ENCODE peak calls at places on chromosomes 13 and 19, in eight cellular contexts. U, K, H, F, X, O, L and W are unnamed samples.

GRCh38 chr13:75870397-75870801 is 234.3 kb downstream of the LMO7 start:
- DNase-seq in F (peak; percentile 7), X (no peak), L (peak; percentile 47), H (peak; percentile 58), U (no peak), O (no peak), K (peak; percentile 24), W (peak; percentile 59)

GRCh38 chr19:2345794-2346663 is 14.0 kb upstream of the TMPRSS9 start:
- DNase-seq in L (no peak), U (no peak), O (no peak), K (no peak), H (no peak), F (peak; percentile 78), X (no peak), W (no peak)

GRCh38 chr13:112569771-112570288 is 18.1 kb downstream of the TUBGCP3 start:
- DNase-seq in U (no peak), X (no peak), O (no peak), L (no peak), H (no peak), F (no peak), K (no peak), W (no peak)

GRCh38 chr19:998064-998463 is 2.2 kb upstream of the GRIN3B start:
- DNase-seq in O (no peak), H (no peak), K (no peak), F (no peak), L (no peak), X (no peak), U (no peak), W (no peak)

GRCh38 chr13:81487151-81487550 is 1146.2 kb upstream of the SPRY2 start:
- DNase-seq in K (no peak), F (peak; percentile 49), H (peak; percentile 81), X (no peak), L (no peak), O (no peak), U (no peak), W (no peak)

GRCh38 chr13:38602261-38602660 is 84.6 kb upstream of the FREM2 start:
- DNase-seq in X (no peak), K (no peak), O (no peak), L (peak; percentile 1), U (no peak), H (peak; percentile 3), F (no peak), W (no peak)

GRCh38 chr13:77898097-77898496 is 20.5 kb downstream of the EDNRB start:
- DNase-seq in L (no peak), F (no peak), U (no peak), K (no peak), O (no peak), X (no peak), H (peak; percentile 61), W (no peak)

GRCh38 chr19:6062274-6062673 is 48.0 kb downstream of the RFX2 start:
- DNase-seq in O (no peak), U (no peak), X (no peak), K (no peak), F (no peak), H (no peak), L (no peak), W (no peak)

GRCh38 chr13:51158365-51158764 is 47.3 kb upstream of the C13orf42 start:
- DNase-seq in H (no peak), X (no peak), O (no peak), L (no peak), F (peak; percentile 1), K (no peak), U (no peak), W (no peak)

GRCh38 chr19:13623686-13624405 is 117.6 kb upstream of the CACNA1A start:
- DNase-seq in F (no peak), U (no peak), X (no peak), H (no peak), K (no peak), L (no peak), O (no peak), W (no peak)

GRCh38 chr19:33459691-33460090 is 61.9 kb downstream of the PEPD start:
- DNase-seq in U (no peak), H (no peak), F (no peak), L (no peak), X (no peak), O (no peak), K (no peak), W (no peak)

GRCh38 chr19:48683349-48683748 is 10.5 kb upstream of the NTN5 start:
- DNase-seq in O (peak; percentile 5), F (peak; percentile 20), L (peak; percentile 55), H (peak; percentile 44), X (no peak), U (peak; percentile 36), K (peak; percentile 57), W (peak; percentile 68)

GRCh38 chr19:4246767-4247593 is at the start of gene YJU2:
- DNase-seq in X (peak; percentile 100), U (peak; percentile 97), K (peak; percentile 100), F (peak; percentile 100), O (peak; percentile 96), L (peak; percentile 100), H (peak; percentile 100), W (peak; percentile 99)

GRCh38 chr19:23116802-23117571 is at the start of gene ZNF730:
- DNase-seq in L (peak; percentile 81), U (peak; percentile 7), F (no peak), K (peak; percentile 88), X (peak; percentile 33), H (peak; percentile 73), O (peak; percentile 24), W (peak; percentile 88)

GRCh38 chr13:91375119-91375729 is 23.2 kb upstream of the GPC5 start:
- DNase-seq in O (no peak), K (peak; percentile 85), H (peak; percentile 43), F (no peak), U (no peak), X (no peak), L (peak; percentile 7), W (peak; percentile 37)

GRCh38 chr13:109693213-109693612 is 93.2 kb downstream of the IRS2 start:
- DNase-seq in K (no peak), U (no peak), X (no peak), L (no peak), H (no peak), O (no peak), F (no peak), W (no peak)

GRCh38 chr19:29735821-29736220 is 20.8 kb upstream of the C19orf12 start:
- DNase-seq in U (no peak), O (no peak), L (no peak), X (no peak), K (no peak), F (no peak), H (no peak), W (no peak)

GRCh38 chr19:35059006-35059798 is 17.7 kb downstream of the HPN start:
- DNase-seq in X (no peak), L (no peak), F (no peak), O (no peak), U (no peak), H (no peak), K (no peak), W (no peak)

GRCh38 chr19:47110521-47111080 is 3.0 kb downstream of the ZC3H4 start:
- DNase-seq in U (no peak), L (no peak), K (peak; percentile 72), X (no peak), H (peak; percentile 32), O (no peak), F (no peak), W (no peak)

GRCh38 chr13:71624641-71625040 is 242.4 kb downstream of the DACH1 start:
- DNase-seq in F (peak; percentile 48), O (no peak), L (no peak), K (no peak), H (no peak), U (no peak), X (no peak), W (no peak)